ENCODE peak calls at places on chromosomes 13 and 19, in seven cellular contexts. X is lung, P is stomach, Y is IMR-90, S is keratinocyte, C is A549, W is body of pancreas. T is an unnamed sample.
A peak's percentile ranks its signal among the peaks of the same experiment; 100 is the strongest.

GRCh38 chr19:45972081-45972943 is 1.4 kb downstream of the NOVA2 start:
- DNase-seq in W (no peak), P (no peak), X (no peak), Y (no peak), S (no peak), C (no peak), T (no peak)

GRCh38 chr19:17107546-17108452 is 32.2 kb downstream of the MYO9B start:
- DNase-seq in S (peak; percentile 67), C (peak; percentile 86), X (peak; percentile 74), W (peak; percentile 76), P (peak; percentile 73), Y (peak; percentile 98), T (peak; percentile 99)

GRCh38 chr19:2808129-2808941 is 11.3 kb upstream of the ZNF554 start:
- DNase-seq in S (no peak), W (no peak), P (no peak), C (no peak), X (no peak), Y (no peak), T (no peak)

GRCh38 chr13:89393758-89394157 is 1722.6 kb downstream of the SLITRK5 start:
- DNase-seq in C (no peak), W (no peak), S (no peak), X (no peak), Y (no peak), P (no peak), T (no peak)

GRCh38 chr19:49497047-49497789 is 984 bp downstream of the RPS11 start:
- DNase-seq in W (peak; percentile 80), X (peak; percentile 75), S (no peak), Y (peak; percentile 47), C (peak; percentile 79), P (peak; percentile 78), T (peak; percentile 55)

GRCh38 chr13:79919109-79919508 is 421.8 kb downstream of the SPRY2 start:
- DNase-seq in C (no peak), W (no peak), X (no peak), S (no peak), Y (no peak), P (no peak), T (no peak)

GRCh38 chr19:43311256-43311655 is 41.9 kb upstream of the PSG9 start:
- DNase-seq in X (no peak), Y (no peak), S (no peak), C (no peak), P (no peak), W (no peak), T (no peak)

GRCh38 chr13:20159646-20160345 is 1.1 kb downstream of the GJA3 start:
- DNase-seq in P (no peak), C (no peak), W (no peak), S (no peak), Y (peak; percentile 64), X (no peak), T (no peak)

GRCh38 chr19:34365463-34366401 is 736 bp downstream of the GPI start:
- DNase-seq in X (peak; percentile 45), W (peak; percentile 49), C (peak; percentile 60), Y (peak; percentile 32), P (peak; percentile 66), S (no peak), T (peak; percentile 35)

GRCh38 chr13:59086147-59086546 is 1077.6 kb downstream of the DIAPH3 start:
- DNase-seq in P (no peak), S (no peak), X (no peak), Y (peak; percentile 88), C (no peak), W (no peak), T (no peak)

GRCh38 chr13:50255639-50256038 is 240.4 kb downstream of the KCNRG start:
- DNase-seq in P (no peak), C (no peak), X (no peak), S (no peak), Y (no peak), W (no peak), T (no peak)

GRCh38 chr13:41577437-41577836 is 120.1 kb downstream of the RGCC start:
- DNase-seq in S (no peak), W (peak; percentile 7), Y (peak; percentile 16), C (no peak), P (peak; percentile 40), X (peak; percentile 68), T (no peak)

GRCh38 chr13:73722120-73722519 is 412.1 kb downstream of the KLF12 start:
- DNase-seq in P (no peak), C (peak; percentile 21), W (no peak), S (peak; percentile 62), Y (peak; percentile 77), X (no peak), T (peak; percentile 66)

GRCh38 chr19:11560404-11560988 is 1.5 kb upstream of the ELOF1 start:
- DNase-seq in X (peak; percentile 51), P (peak; percentile 41), W (peak; percentile 69), C (peak; percentile 73), Y (peak; percentile 84), S (no peak), T (peak; percentile 45)

GRCh38 chr13:29548722-29549446 is 46.6 kb downstream of the SLC7A1 start:
- DNase-seq in W (peak; percentile 87), S (no peak), C (no peak), X (no peak), P (no peak), Y (peak; percentile 39), T (no peak)

GRCh38 chr13:108305655-108306054 is 36.1 kb downstream of the TNFSF13B start:
- DNase-seq in Y (no peak), S (no peak), X (no peak), C (no peak), W (no peak), P (no peak), T (no peak)

DNA sequence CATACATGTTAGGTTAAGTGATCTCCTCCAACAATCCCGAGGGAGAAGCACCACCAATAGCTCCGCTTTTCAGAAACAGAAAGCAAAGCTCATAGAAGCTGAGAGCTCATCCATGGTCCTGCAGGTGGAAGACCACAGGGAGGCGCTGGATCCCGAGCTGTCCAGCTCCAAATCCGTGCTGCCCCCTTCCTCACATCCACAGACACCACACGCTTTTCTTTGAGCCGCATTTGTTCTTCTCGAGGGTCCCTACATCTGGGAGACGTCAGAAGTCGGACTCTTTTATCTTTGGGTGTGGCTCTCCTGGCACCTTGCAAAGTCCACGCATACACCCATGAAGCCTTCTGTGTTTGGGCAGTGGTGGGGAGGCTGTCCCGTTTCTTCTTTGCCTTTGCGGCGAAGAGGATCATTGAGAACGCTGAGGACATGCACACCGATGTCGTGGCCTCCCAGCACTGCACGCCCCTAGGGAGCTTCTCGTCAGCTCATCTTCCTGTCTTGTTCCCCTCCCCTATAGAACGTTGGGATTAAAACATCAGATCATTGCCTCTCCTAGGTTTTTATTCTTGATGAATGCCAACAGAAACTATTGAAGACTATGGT is 184.8 kb downstream of the TEX29 start:
- DNase-seq in W (no peak), X (no peak), Y (no peak), S (no peak), C (peak; percentile 27), P (peak; percentile 25), T (no peak)
- TF ChIP-seq CTCF in W (no peak), X (no peak), Y (no peak), S (no peak), C (peak; percentile 13), P (no peak), T (peak; percentile 33)

GRCh38 chr19:18415177-18415867 is 3.9 kb upstream of the SSBP4 start:
- DNase-seq in S (no peak), Y (peak; percentile 66), C (no peak), P (no peak), W (peak; percentile 62), X (no peak), T (no peak)

GRCh38 chr19:18412610-18413239 is 6.5 kb upstream of the SSBP4 start:
- DNase-seq in X (no peak), P (no peak), W (no peak), C (no peak), S (no peak), Y (no peak), T (no peak)

GRCh38 chr19:18417250-18418033 is 1.8 kb upstream of the SSBP4 start:
- DNase-seq in Y (peak; percentile 73), S (no peak), P (no peak), C (peak; percentile 79), W (peak; percentile 75), X (no peak), T (peak; percentile 59)

GRCh38 chr19:18416778-18417249 is 2.4 kb upstream of the SSBP4 start:
- DNase-seq in C (peak; percentile 91), W (peak; percentile 87), X (peak; percentile 81), S (no peak), P (peak; percentile 74), Y (peak; percentile 78), T (peak; percentile 85)

DNA sequence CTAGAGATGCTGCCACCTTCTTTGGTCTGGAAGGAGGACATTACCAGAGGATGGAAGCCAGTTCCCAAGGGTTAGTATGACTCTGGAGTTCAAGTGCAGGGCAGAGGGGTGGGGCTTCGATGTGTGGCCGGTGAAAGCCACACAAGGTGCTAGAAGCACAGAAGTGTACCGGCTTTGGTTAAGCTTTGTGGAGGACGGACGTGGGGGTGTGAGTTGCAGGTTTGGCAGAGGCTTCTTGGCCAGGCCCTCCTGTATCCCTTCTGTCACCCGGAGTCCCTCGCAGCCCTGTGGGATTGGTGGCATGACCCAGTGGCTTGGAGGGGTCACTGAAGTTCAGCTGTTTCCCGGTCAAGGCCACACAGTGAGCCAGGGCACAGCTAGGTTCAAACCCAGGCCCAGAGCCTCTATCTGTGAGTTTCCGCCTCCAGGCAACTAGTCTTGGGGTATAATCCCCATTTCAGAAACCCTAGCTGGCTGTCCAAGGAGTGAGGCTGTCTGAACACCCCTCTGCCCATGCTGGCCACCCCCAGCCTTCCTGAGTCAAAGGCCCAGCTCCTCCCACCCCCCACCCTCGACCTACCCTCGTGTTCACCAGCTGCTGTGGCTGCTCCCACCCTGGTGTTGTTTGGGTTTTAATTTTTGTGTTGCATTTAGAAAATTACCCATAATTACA is 4.6 kb upstream of the SSBP4 start:
- DNase-seq in W (no peak), X (no peak), Y (no peak), P (no peak), S (no peak), C (peak; percentile 65), T (peak; percentile 67)
- H3K4me3 ChIP-seq in W (no peak overlapping the region), X (no peak overlapping the region), Y (no peak overlapping the region), P (peak overlapping the region; percentile 31), S (no peak overlapping the region), C (no peak overlapping the region), T (no peak overlapping the region)

GRCh38 chr19:16067205-16067938 is 8.9 kb upstream of the TPM4 start:
- DNase-seq in Y (peak; percentile 87), C (no peak), S (no peak), W (no peak), P (peak; percentile 91), X (peak; percentile 71), T (peak; percentile 70)
- H3K4me1 ChIP-seq in Y (peaks cover 19% of the 10 kb centered on the region), C (peaks cover 34% of the 10 kb centered on the region), S (peaks cover 35% of the 10 kb centered on the region), W (peaks cover 6% of the 10 kb centered on the region), P (peaks cover 50% of the 10 kb centered on the region), X (peaks cover 18% of the 10 kb centered on the region), T (peaks cover 48% of the 10 kb centered on the region)

DNA sequence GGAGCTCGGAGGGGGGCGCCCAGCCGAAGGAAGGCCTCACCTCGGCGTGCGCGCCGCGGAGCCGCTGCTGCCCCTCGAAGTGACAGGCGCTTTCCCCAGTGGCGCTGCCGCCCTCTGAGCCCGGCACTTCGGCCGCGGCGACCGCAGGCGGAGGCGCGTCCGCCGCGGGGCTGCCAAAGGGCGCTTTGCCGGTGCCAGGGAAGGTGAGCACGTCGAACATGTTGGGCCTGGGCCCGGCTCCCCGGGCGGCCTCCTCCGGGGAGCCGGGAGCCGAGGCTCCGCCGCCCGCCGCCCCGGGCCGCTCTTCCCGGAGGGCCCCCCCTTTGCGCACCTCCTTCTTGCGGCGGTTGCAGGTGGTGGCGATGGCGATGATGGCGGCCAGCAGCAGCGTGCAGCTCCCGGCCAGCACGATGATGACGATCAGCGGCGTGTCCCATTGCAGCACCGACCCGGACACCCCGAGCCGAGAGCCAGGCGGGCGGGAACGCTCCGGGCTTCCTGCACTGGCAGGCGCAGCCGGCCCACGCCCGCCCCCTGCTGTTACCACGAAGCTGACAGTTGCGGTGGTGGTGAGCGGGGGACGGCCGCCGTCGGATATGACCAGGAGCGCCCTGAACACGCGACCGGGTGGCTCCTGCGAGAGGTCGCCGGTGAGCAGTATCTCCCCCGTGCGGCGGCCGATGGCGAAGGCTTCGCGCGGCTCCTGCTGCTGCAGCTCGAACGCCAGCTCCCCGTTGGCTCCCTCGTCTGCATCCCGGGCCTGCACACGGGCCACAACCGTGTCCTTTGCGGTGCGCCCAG is 2.5 kb downstream of the PCDH8 start:
- DNase-seq in Y (no peak), C (no peak), X (no peak), S (no peak), W (peak; percentile 7), P (no peak), T (no peak)
- TF ChIP-seq CTCF in Y (peak; percentile 20), C (no peak), X (no peak), S (no peak), W (no peak), P (no peak), T (no peak)

T was measured in PC-9.